ENCODE peak calls at places on chromosomes 7 and 10, in seven cellular contexts. I, L, V, C, F, X and P are unnamed samples. For H3K4me1, the result is how much of the 10 kb centered on the place peaks cover.

GRCh38 chr7:105975770-105976428 is 12.8 kb downstream of the CDHR3 start:
- DNase-seq in V (no peak), X (no peak), I (no peak), L (no peak), F (no peak), C (no peak), P (no peak)

GRCh38 chr10:132549416-132549815 is 11.8 kb downstream of the INPP5A start:
- DNase-seq in L (no peak), I (no peak), F (no peak), C (no peak), X (no peak), V (no peak), P (peak)

GRCh38 chr7:145774777-145775176 is 341.8 kb upstream of the CNTNAP2 start:
- DNase-seq in X (no peak), C (no peak), F (no peak), L (no peak), V (no peak), I (no peak), P (no peak)

GRCh38 chr10:49298666-49298989 is 342 bp upstream of the C10orf71 start:
- DNase-seq in L (peak), V (no peak), F (no peak), I (no peak), C (peak), X (peak), P (peak)

GRCh38 chr10:69419096-69419760 is 2.5 kb upstream of the TACR2 start:
- DNase-seq in F (no peak), V (no peak), X (no peak), I (no peak), C (no peak), L (no peak), P (no peak)

GRCh38 chr10:54800677-54801480 is at the start of gene PCDH15:
- DNase-seq in F (peak), V (peak), C (no peak), X (peak), L (peak), I (peak), P (no peak)

GRCh38 chr10:6649903-6650302 is 69.8 kb upstream of the PRKCQ start:
- DNase-seq in V (no peak), F (no peak), L (no peak), C (no peak), I (no peak), X (no peak), P (no peak)

GRCh38 chr7:1325246-1325645 is 92.6 kb downstream of the UNCX start:
- DNase-seq in I (no peak), L (no peak), C (no peak), X (no peak), F (no peak), V (no peak), P (no peak)

GRCh38 chr7:157439149-157439548 is 102.3 kb downstream of the DNAJB6 start:
- DNase-seq in L (no peak), F (no peak), I (no peak), X (no peak), C (no peak), V (no peak), P (peak)

GRCh38 chr7:47378728-47379395 is 203.0 kb downstream of the TNS3 start:
- DNase-seq in F (no peak), I (no peak), L (no peak), V (no peak), C (peak), X (peak), P (no peak)

GRCh38 chr10:103394180-103394579 is 2.1 kb downstream of the ATP5MK start:
- DNase-seq in I (no peak), L (no peak), V (no peak), X (no peak), C (no peak), F (no peak), P (no peak)

GRCh38 chr7:138515001-138515528 is 55.0 kb downstream of the TRIM24 start:
- DNase-seq in C (no peak), X (no peak), V (no peak), I (no peak), L (no peak), F (no peak), P (no peak)

GRCh38 chr10:77505431-77506334 is 131.9 kb downstream of the KCNMA1 start:
- DNase-seq in V (no peak), C (no peak), X (no peak), F (peak), L (no peak), I (peak), P (no peak)

GRCh38 chr7:29914180-29914579 is 75.4 kb downstream of the SCRN1 start:
- DNase-seq in L (no peak), X (no peak), I (no peak), C (no peak), F (no peak), V (no peak), P (no peak)

GRCh38 chr10:119531067-119531466 is 11.5 kb downstream of the RGS10 start:
- DNase-seq in X (no peak), L (no peak), C (no peak), F (peak), V (no peak), I (no peak), P (no peak)

GRCh38 chr10:97936126-97936525 is 86.5 kb downstream of the GOLGA7B start:
- DNase-seq in I (no peak), F (no peak), X (no peak), L (no peak), C (no peak), V (no peak), P (no peak)
- H3K4me1 ChIP-seq in I (under half), F (under half), X (under half), L (under half), C (under half), V (under half), P (under half)

GRCh38 chr10:92747066-92747465 is 57.3 kb downstream of the HHEX start:
- DNase-seq in I (no peak), L (no peak), V (no peak), C (no peak), F (no peak), X (no peak), P (no peak)
- H3K4me1 ChIP-seq in I (under half), L (under half), V (under half), C (under half), F (under half), X (under half), P (under half)

GRCh38 chr10:32931593-32931992 is 26.4 kb downstream of the ITGB1 start:
- DNase-seq in C (no peak), F (no peak), V (no peak), X (no peak), I (no peak), L (no peak), P (no peak)
- H3K4me1 ChIP-seq in C (under half), F (under half), V (under half), X (under half), I (half or more), L (under half), P (under half)

GRCh38 chr10:98463976-98464754 is 17.4 kb upstream of the HPS1 start:
- DNase-seq in I (no peak), L (no peak), F (peak), C (no peak), V (no peak), X (no peak), P (no peak)
- H3K4me1 ChIP-seq in I (under half), L (under half), F (under half), C (under half), V (under half), X (under half), P (under half)

GRCh38 chr10:29859521-29860130 is 199.8 kb downstream of the JCAD start:
- DNase-seq in V (no peak), L (no peak), F (peak), I (no peak), X (no peak), C (no peak), P (no peak)

GRCh38 chr10:29857843-29858242 is 201.5 kb downstream of the JCAD start:
- DNase-seq in L (no peak), C (no peak), X (no peak), V (no peak), F (no peak), I (no peak), P (no peak)

GRCh38 chr10:29858352-29859267 is 200.8 kb downstream of the JCAD start:
- DNase-seq in C (peak), L (peak), X (peak), F (peak), V (peak), I (peak), P (peak)

GRCh38 chr10:29861811-29862505 is 197.4 kb downstream of the JCAD start:
- DNase-seq in F (peak), V (no peak), I (no peak), C (no peak), L (no peak), X (no peak), P (no peak)

DNA sequence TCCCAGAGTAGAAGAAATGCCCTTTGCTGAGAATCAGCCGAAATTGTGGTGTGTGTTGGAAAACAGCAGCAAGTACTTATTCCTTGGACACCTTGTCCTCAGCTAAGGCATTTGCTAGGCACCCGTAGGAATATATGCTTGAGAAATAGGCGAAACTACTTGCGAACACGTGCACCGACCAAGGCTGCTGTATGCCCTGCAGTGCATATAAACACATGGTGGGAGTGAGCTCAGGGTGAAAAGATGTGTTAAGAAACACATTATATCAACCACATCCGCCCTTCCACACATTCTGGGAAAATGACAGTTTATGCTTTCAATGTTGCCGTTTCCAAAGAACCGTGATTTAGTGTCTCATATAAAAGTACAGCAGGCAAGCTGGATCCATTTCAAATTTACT is 199.2 kb downstream of the JCAD start:
- DNase-seq in V (no peak), I (no peak), F (peak), X (no peak), C (no peak), L (no peak), P (no peak)
- H3K4me1 ChIP-seq in V (under half), I (under half), F (under half), X (under half), C (under half), L (under half), P (under half)

GRCh38 chr10:110414563-110415309 is 83.0 kb upstream of the DUSP5 start:
- DNase-seq in F (no peak), X (peak), I (no peak), V (no peak), C (no peak), L (no peak), P (no peak)
- H3K4me1 ChIP-seq in F (under half), X (under half), I (under half), V (under half), C (under half), L (under half), P (under half)

DNA sequence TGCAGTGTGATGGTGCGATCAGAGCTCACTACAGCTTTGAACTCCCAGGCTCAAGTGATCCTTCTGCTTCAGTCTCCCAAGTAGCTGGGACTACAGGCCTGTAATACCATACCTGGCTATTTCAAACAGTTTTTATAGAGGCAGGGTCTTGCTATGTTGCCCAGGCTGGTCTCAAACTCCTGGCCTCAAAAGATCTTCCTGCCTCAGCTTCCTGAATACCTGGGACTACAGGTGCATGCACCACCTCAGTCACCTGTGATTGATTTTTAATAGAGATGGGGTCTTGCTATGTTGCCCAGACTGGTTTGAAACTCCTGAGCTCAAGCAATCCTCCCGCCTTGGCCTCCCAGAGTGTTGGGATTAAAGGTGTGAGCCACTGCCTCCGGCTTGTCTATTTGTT is 26.4 kb upstream of the CCL24 start:
- DNase-seq in F (no peak), X (no peak), L (no peak), C (no peak), I (no peak), V (no peak), P (no peak)
- H3K4me1 ChIP-seq in F (under half), X (under half), L (under half), C (under half), I (under half), V (under half), P (under half)